ENCODE peak calls at places on chromosomes 12 and 14, in six cellular contexts. Q is RWPE2, G is stomach, C is neural crest cell, D is GM23338, S is cardiac fibroblast. W is an unnamed sample.

GRCh38 chr12:62192486-62193250 is 67.5 kb upstream of the USP15 start:
- DNase-seq in C (peak; percentile 54), Q (no peak), G (peak; percentile 35), S (peak; percentile 89), D (peak; percentile 93), W (no peak)

GRCh38 chr14:24069411-24069735 is 2.0 kb upstream of the CPNE6 start:
- DNase-seq in D (no peak), G (no peak), Q (no peak), C (no peak), S (no peak), W (no peak)

GRCh38 chr12:125053821-125054220 is 11.4 kb upstream of the AACS start:
- DNase-seq in D (no peak), C (no peak), S (no peak), Q (no peak), G (no peak), W (no peak)

GRCh38 chr12:109277899-109278762 is 31.0 kb downstream of the FOXN4 start:
- DNase-seq in D (no peak), Q (no peak), C (no peak), G (no peak), S (peak; percentile 37), W (no peak)

GRCh38 chr14:35385042-35385839 is 19.3 kb downstream of the NFKBIA start:
- DNase-seq in S (peak; percentile 94), D (no peak), Q (no peak), G (peak; percentile 63), C (no peak), W (no peak)

GRCh38 chr12:130818381-130819247 is 20.4 kb downstream of the STX2 start:
- DNase-seq in S (peak; percentile 41), D (peak; percentile 84), G (peak; percentile 80), C (peak; percentile 72), Q (no peak), W (peak; percentile 79)

GRCh38 chr12:93860659-93861373 is 183.6 kb downstream of the CRADD start:
- DNase-seq in C (no peak), S (no peak), G (no peak), Q (no peak), D (no peak), W (no peak)

GRCh38 chr14:59463773-59464650 is 1.2 kb downstream of the GPR135 start:
- DNase-seq in S (peak; percentile 51), Q (no peak), G (no peak), D (peak; percentile 64), C (no peak), W (peak; percentile 24)

GRCh38 chr12:47900101-47900479 is 4.7 kb downstream of the VDR start:
- DNase-seq in G (no peak), S (no peak), C (no peak), D (no peak), Q (no peak), W (no peak)

GRCh38 chr12:54478270-54478669 is 4.9 kb upstream of the GTSF1 start:
- DNase-seq in Q (no peak), G (no peak), C (no peak), D (no peak), S (no peak), W (no peak)
- TF ChIP-seq CTCF in Q (no peak), G (no peak), C (no peak), D (no peak), S (no peak), W (no peak)

DNA sequence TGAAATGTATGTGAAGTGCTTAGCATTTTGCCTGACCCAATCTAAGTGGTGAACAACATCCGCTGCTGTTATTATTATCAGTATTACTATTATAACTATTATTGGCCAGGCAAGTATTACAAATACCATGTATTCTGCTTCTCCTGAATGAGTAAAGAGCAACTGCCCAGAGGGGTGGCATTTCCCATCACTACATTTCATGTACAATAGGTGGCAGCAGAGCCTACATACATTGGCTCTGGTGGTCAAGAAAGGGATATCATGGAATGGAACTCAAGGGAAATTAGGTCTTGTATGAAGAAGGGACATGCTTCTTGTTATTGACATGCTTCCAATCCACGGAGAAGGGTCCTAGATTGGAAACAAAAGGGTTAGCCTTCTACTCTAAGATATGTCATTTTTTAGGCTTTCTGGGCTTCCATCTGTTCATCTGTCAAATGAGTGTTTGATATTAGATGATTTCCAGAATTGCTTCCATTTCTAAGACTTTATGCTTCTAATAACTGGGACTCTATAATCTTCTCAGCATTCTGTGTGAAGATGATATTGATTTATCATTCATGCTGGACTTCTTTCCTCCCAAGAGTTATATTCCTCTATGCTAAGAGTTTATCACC is 239.0 kb downstream of the SSPN start:
- DNase-seq in S (peak; percentile 70), Q (no peak), D (peak; percentile 79), C (no peak), G (no peak), W (no peak)
- TF ChIP-seq CTCF in S (peak; percentile 87), Q (peak; percentile 64), D (peak; percentile 89), C (peak; percentile 86), G (no peak), W (no peak)

DNA sequence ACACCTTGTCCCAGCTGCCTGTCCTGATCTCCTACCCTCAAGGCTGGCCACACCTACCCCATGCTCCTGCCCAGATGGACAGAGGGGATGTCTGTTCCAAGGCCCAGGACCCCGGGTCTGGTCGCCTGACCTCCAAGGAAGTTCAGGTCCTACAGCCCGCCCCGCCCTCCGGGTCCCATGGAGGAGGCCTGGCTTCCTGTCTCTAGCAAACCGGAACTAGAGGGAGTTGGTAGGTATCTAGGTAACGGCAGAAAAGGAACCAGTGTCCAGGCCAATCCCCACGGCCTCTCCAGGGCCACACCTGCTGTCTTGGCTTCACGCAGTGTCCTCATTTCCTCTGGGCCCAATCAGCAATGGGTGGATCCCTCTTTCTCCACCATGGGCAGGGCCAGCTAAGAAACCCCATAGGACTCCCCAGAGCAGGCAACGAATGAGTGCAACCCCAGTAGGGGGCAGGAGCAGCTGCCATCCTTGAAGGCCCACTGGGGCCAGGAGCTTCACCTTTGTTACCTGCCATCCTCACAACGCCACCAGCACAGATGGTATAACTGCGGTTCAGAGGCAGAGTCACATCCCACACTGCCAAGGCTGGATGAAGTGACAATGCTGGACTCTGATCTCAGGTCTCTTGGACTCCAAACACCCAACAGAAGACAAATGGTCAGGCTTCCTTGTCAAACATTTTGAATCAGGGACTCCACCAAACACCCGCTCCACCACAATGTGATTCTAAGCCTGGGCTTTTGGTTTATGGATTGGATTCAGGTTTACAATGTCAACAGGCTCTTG is 25.1 kb upstream of the RPLP0 start:
- DNase-seq in Q (no peak), G (peak; percentile 74), C (no peak), D (peak; percentile 48), S (no peak), W (no peak)
- TF ChIP-seq CTCF in Q (peak; percentile 28), G (no peak), C (no peak), D (peak; percentile 34), S (no peak), W (no peak)

GRCh38 chr14:77151245-77151644 is 9.7 kb upstream of the ZDHHC22 start:
- DNase-seq in D (peak; percentile 89), G (no peak), Q (no peak), C (peak; percentile 59), S (peak; percentile 14), W (no peak)
- TF ChIP-seq CTCF in D (peak; percentile 82), G (no peak), Q (peak; percentile 76), C (peak; percentile 69), S (peak; percentile 64), W (no peak)

GRCh38 chr14:28813810-28814209 is 47.2 kb downstream of the FOXG1 start:
- DNase-seq in C (no peak), D (no peak), G (no peak), Q (no peak), S (no peak), W (no peak)
- TF ChIP-seq CTCF in C (no peak), D (peak; percentile 24), G (no peak), Q (no peak), S (no peak), W (no peak)

GRCh38 chr12:100987552-100988277 is 193.1 kb downstream of the ANO4 start:
- DNase-seq in S (peak; percentile 38), Q (no peak), D (peak; percentile 80), G (no peak), C (peak; percentile 8), W (no peak)
- TF ChIP-seq CTCF in S (peak; percentile 53), Q (peak; percentile 35), D (peak; percentile 74), G (no peak), C (peak; percentile 60), W (no peak)

GRCh38 chr12:58099476-58099875 is 158.1 kb downstream of the ATP23 start:
- DNase-seq in C (no peak), S (no peak), D (no peak), G (no peak), Q (no peak), W (no peak)

GRCh38 chr12:58106185-58106584 is 164.8 kb downstream of the ATP23 start:
- DNase-seq in Q (no peak), S (no peak), C (no peak), G (no peak), D (no peak), W (no peak)

GRCh38 chr12:58104443-58104842 is 163.1 kb downstream of the ATP23 start:
- DNase-seq in G (no peak), Q (no peak), D (no peak), C (no peak), S (no peak), W (no peak)

DNA sequence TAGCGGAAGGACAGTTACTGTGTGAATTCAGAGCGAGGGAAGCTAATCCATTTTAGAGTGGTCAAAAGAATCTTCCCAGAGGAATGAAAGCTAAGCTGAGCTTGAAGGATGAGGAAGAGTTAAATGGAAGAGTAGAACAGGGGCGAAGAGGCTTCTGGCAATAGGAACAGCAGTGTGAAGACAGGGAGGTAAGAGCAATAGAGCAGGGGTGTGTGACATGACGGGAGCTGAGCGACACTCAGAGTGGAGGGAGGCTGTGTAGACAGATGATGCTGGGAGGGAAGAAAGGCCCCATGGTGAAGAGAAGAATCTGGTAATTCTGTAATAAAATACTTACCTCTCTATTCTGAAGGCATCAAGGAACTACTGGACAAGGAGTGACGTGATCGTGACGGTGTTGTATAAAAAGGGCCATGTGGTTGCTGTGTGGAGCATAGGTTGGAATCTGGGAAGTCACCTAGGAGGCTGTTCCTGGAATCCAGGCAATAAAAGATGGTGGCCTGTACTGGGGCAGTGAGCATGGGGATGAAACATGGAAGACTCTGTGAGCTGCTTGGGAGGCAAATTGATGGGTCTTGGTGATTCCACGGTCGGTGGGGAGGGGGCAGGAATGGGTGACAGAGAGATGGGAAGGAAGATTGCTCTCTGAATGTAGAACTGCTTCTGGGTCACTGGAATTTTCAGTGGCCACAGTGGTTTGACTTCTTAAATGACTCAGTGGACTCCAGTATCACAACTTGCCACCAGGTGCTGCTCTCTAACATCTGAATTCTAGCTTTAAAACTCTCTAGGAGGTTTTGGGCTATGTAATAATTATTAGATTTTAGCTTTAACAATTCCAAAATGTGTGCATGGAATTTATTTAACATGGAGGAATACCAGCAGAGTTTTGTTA is 164.1 kb downstream of the ATP23 start:
- DNase-seq in D (peak; percentile 24), S (peak; percentile 24), C (no peak), G (no peak), Q (no peak), W (no peak)
- TF ChIP-seq CTCF in D (peak; percentile 45), S (peak; percentile 37), C (peak; percentile 29), G (no peak), Q (peak; percentile 20), W (no peak)